ENCODE peak calls at places on chromosome 21, in ten cellular contexts. One of them, this sample, is unnamed.

GRCh38 chr21:18493420-18493819 is 89.8 kb upstream of the TMPRSS15 start:
- DNase-seq in heart right ventricle: no peak
- DNase-seq in A673: peak; percentile 28
- DNase-seq in kidney tubule cell: peak; percentile 67
- DNase-seq in effector memory CD4-positive, alpha-beta T cell: no peak
- DNase-seq in EL: no peak
- DNase-seq in cardiac muscle cell: no peak
- DNase-seq in KBM-7: no peak
- DNase-seq in iris pigment epithelial cell: peak; percentile 1
- DNase-seq in naive thymus-derived CD4-positive, alpha-beta T cell: no peak
- DNase-seq in this sample: no peak

GRCh38 chr21:42509239-42509638 is 4.4 kb upstream of the SLC37A1 start:
- DNase-seq in EL: no peak
- DNase-seq in cardiac muscle cell: no peak
- DNase-seq in A673: no peak
- DNase-seq in KBM-7: no peak
- DNase-seq in heart right ventricle: no peak
- DNase-seq in iris pigment epithelial cell: no peak
- DNase-seq in naive thymus-derived CD4-positive, alpha-beta T cell: no peak
- DNase-seq in kidney tubule cell: no peak
- DNase-seq in effector memory CD4-positive, alpha-beta T cell: no peak
- DNase-seq in this sample: no peak

GRCh38 chr21:35314896-35315582 is 265.9 kb upstream of the RUNX1 start:
- DNase-seq in heart right ventricle: no peak
- DNase-seq in effector memory CD4-positive, alpha-beta T cell: no peak
- DNase-seq in KBM-7: no peak
- DNase-seq in EL: no peak
- DNase-seq in cardiac muscle cell: peak; percentile 78
- DNase-seq in kidney tubule cell: no peak
- DNase-seq in A673: no peak
- DNase-seq in iris pigment epithelial cell: peak; percentile 39
- DNase-seq in naive thymus-derived CD4-positive, alpha-beta T cell: no peak
- DNase-seq in this sample: no peak

GRCh38 chr21:33492571-33492970 is 1.1 kb upstream of the DNAJC28 start:
- DNase-seq in iris pigment epithelial cell: peak; percentile 81
- DNase-seq in cardiac muscle cell: peak; percentile 85
- DNase-seq in EL: peak; percentile 31
- DNase-seq in KBM-7: no peak
- DNase-seq in heart right ventricle: no peak
- DNase-seq in A673: peak; percentile 14
- DNase-seq in naive thymus-derived CD4-positive, alpha-beta T cell: no peak
- DNase-seq in effector memory CD4-positive, alpha-beta T cell: no peak
- DNase-seq in kidney tubule cell: no peak
- DNase-seq in this sample: no peak

GRCh38 chr21:25560151-25560783 is 47.0 kb downstream of the MRPL39 start:
- DNase-seq in kidney tubule cell: no peak
- DNase-seq in effector memory CD4-positive, alpha-beta T cell: no peak
- DNase-seq in EL: peak; percentile 26
- DNase-seq in cardiac muscle cell: peak; percentile 17
- DNase-seq in KBM-7: peak; percentile 42
- DNase-seq in naive thymus-derived CD4-positive, alpha-beta T cell: no peak
- DNase-seq in heart right ventricle: no peak
- DNase-seq in iris pigment epithelial cell: peak; percentile 36
- DNase-seq in A673: peak; percentile 58
- DNase-seq in this sample: no peak

GRCh38 chr21:29771491-29772066 is 168.2 kb downstream of the GRIK1 start:
- DNase-seq in cardiac muscle cell: no peak
- DNase-seq in KBM-7: no peak
- DNase-seq in naive thymus-derived CD4-positive, alpha-beta T cell: no peak
- DNase-seq in A673: no peak
- DNase-seq in effector memory CD4-positive, alpha-beta T cell: no peak
- DNase-seq in EL: no peak
- DNase-seq in iris pigment epithelial cell: no peak
- DNase-seq in heart right ventricle: no peak
- DNase-seq in kidney tubule cell: peak; percentile 82
- DNase-seq in this sample: no peak

GRCh38 chr21:27572681-27573080 is 605.8 kb upstream of the ADAMTS5 start:
- DNase-seq in cardiac muscle cell: no peak
- DNase-seq in kidney tubule cell: peak; percentile 98
- DNase-seq in heart right ventricle: no peak
- DNase-seq in EL: peak; percentile 93
- DNase-seq in naive thymus-derived CD4-positive, alpha-beta T cell: no peak
- DNase-seq in A673: no peak
- DNase-seq in effector memory CD4-positive, alpha-beta T cell: no peak
- DNase-seq in KBM-7: no peak
- DNase-seq in iris pigment epithelial cell: peak; percentile 86
- DNase-seq in this sample: no peak

GRCh38 chr21:43367296-43367695 is 59.6 kb downstream of the SIK1 start:
- DNase-seq in A673: no peak
- DNase-seq in effector memory CD4-positive, alpha-beta T cell: no peak
- DNase-seq in naive thymus-derived CD4-positive, alpha-beta T cell: no peak
- DNase-seq in KBM-7: no peak
- DNase-seq in cardiac muscle cell: no peak
- DNase-seq in kidney tubule cell: no peak
- DNase-seq in iris pigment epithelial cell: no peak
- DNase-seq in EL: no peak
- DNase-seq in heart right ventricle: peak; percentile 22
- DNase-seq in this sample: no peak

GRCh38 chr21:29725025-29725736 is 214.6 kb downstream of the GRIK1 start:
- DNase-seq in kidney tubule cell: no peak
- DNase-seq in A673: no peak
- DNase-seq in cardiac muscle cell: no peak
- DNase-seq in EL: no peak
- DNase-seq in naive thymus-derived CD4-positive, alpha-beta T cell: no peak
- DNase-seq in iris pigment epithelial cell: no peak
- DNase-seq in KBM-7: no peak
- DNase-seq in effector memory CD4-positive, alpha-beta T cell: no peak
- DNase-seq in heart right ventricle: no peak
- DNase-seq in this sample: no peak

GRCh38 chr21:35942211-35943144 is 117.8 kb downstream of the SETD4 start:
- DNase-seq in A673: no peak
- DNase-seq in KBM-7: peak; percentile 57
- DNase-seq in heart right ventricle: no peak
- DNase-seq in effector memory CD4-positive, alpha-beta T cell: no peak
- DNase-seq in iris pigment epithelial cell: no peak
- DNase-seq in kidney tubule cell: no peak
- DNase-seq in EL: no peak
- DNase-seq in naive thymus-derived CD4-positive, alpha-beta T cell: no peak
- DNase-seq in cardiac muscle cell: no peak
- DNase-seq in this sample: no peak

GRCh38 chr21:42056996-42057689 is 14.0 kb upstream of the UMODL1 start:
- DNase-seq in A673: no peak
- DNase-seq in EL: peak; percentile 81
- DNase-seq in naive thymus-derived CD4-positive, alpha-beta T cell: no peak
- DNase-seq in KBM-7: no peak
- DNase-seq in iris pigment epithelial cell: peak; percentile 15
- DNase-seq in kidney tubule cell: peak; percentile 47
- DNase-seq in effector memory CD4-positive, alpha-beta T cell: no peak
- DNase-seq in heart right ventricle: no peak
- DNase-seq in cardiac muscle cell: peak; percentile 70
- DNase-seq in this sample: no peak

GRCh38 chr21:42649122-42650032 is 4.0 kb upstream of the PDE9A start:
- DNase-seq in naive thymus-derived CD4-positive, alpha-beta T cell: no peak
- DNase-seq in A673: no peak
- DNase-seq in iris pigment epithelial cell: no peak
- DNase-seq in kidney tubule cell: no peak
- DNase-seq in EL: no peak
- DNase-seq in heart right ventricle: no peak
- DNase-seq in KBM-7: no peak
- DNase-seq in effector memory CD4-positive, alpha-beta T cell: no peak
- DNase-seq in cardiac muscle cell: no peak
- DNase-seq in this sample: no peak

GRCh38 chr21:32977216-32977615 is 48.5 kb upstream of the OLIG2 start:
- DNase-seq in effector memory CD4-positive, alpha-beta T cell: no peak
- DNase-seq in kidney tubule cell: no peak
- DNase-seq in A673: no peak
- DNase-seq in heart right ventricle: no peak
- DNase-seq in naive thymus-derived CD4-positive, alpha-beta T cell: no peak
- DNase-seq in KBM-7: no peak
- DNase-seq in cardiac muscle cell: no peak
- DNase-seq in iris pigment epithelial cell: no peak
- DNase-seq in EL: no peak
- DNase-seq in this sample: no peak

GRCh38 chr21:46110499-46111192 is 12.7 kb downstream of the COL6A2 start:
- DNase-seq in naive thymus-derived CD4-positive, alpha-beta T cell: no peak
- DNase-seq in cardiac muscle cell: no peak
- DNase-seq in kidney tubule cell: no peak
- DNase-seq in EL: no peak
- DNase-seq in heart right ventricle: peak; percentile 76
- DNase-seq in KBM-7: no peak
- DNase-seq in iris pigment epithelial cell: no peak
- DNase-seq in A673: no peak
- DNase-seq in effector memory CD4-positive, alpha-beta T cell: no peak
- DNase-seq in this sample: no peak

GRCh38 chr21:37877171-37877570 is 39.1 kb downstream of the KCNJ6 start:
- DNase-seq in effector memory CD4-positive, alpha-beta T cell: no peak
- DNase-seq in KBM-7: no peak
- DNase-seq in cardiac muscle cell: peak; percentile 53
- DNase-seq in iris pigment epithelial cell: peak; percentile 72
- DNase-seq in naive thymus-derived CD4-positive, alpha-beta T cell: no peak
- DNase-seq in A673: no peak
- DNase-seq in heart right ventricle: no peak
- DNase-seq in EL: peak; percentile 50
- DNase-seq in kidney tubule cell: peak; percentile 69
- DNase-seq in this sample: no peak

GRCh38 chr21:45303111-45303615 is 15.5 kb upstream of the POFUT2 start:
- DNase-seq in EL: no peak
- DNase-seq in cardiac muscle cell: no peak
- DNase-seq in naive thymus-derived CD4-positive, alpha-beta T cell: no peak
- DNase-seq in effector memory CD4-positive, alpha-beta T cell: no peak
- DNase-seq in heart right ventricle: peak; percentile 20
- DNase-seq in A673: no peak
- DNase-seq in kidney tubule cell: no peak
- DNase-seq in KBM-7: no peak
- DNase-seq in iris pigment epithelial cell: no peak
- DNase-seq in this sample: no peak

GRCh38 chr21:34179204-34179935 is 106.0 kb downstream of the MRPS6 start:
- DNase-seq in naive thymus-derived CD4-positive, alpha-beta T cell: no peak
- DNase-seq in EL: no peak
- DNase-seq in KBM-7: no peak
- DNase-seq in iris pigment epithelial cell: no peak
- DNase-seq in A673: no peak
- DNase-seq in heart right ventricle: no peak
- DNase-seq in kidney tubule cell: no peak
- DNase-seq in cardiac muscle cell: no peak
- DNase-seq in effector memory CD4-positive, alpha-beta T cell: no peak
- DNase-seq in this sample: no peak

GRCh38 chr21:41143596-41144325 is 24.2 kb upstream of the BACE2 start:
- DNase-seq in KBM-7: no peak
- DNase-seq in kidney tubule cell: no peak
- DNase-seq in A673: no peak
- DNase-seq in effector memory CD4-positive, alpha-beta T cell: no peak
- DNase-seq in heart right ventricle: no peak
- DNase-seq in cardiac muscle cell: no peak
- DNase-seq in iris pigment epithelial cell: no peak
- DNase-seq in naive thymus-derived CD4-positive, alpha-beta T cell: no peak
- DNase-seq in EL: no peak
- DNase-seq in this sample: no peak

GRCh38 chr21:46196733-46197132 is 12.5 kb upstream of the SPATC1L start:
- DNase-seq in iris pigment epithelial cell: no peak
- DNase-seq in heart right ventricle: no peak
- DNase-seq in kidney tubule cell: no peak
- DNase-seq in KBM-7: no peak
- DNase-seq in A673: no peak
- DNase-seq in naive thymus-derived CD4-positive, alpha-beta T cell: no peak
- DNase-seq in effector memory CD4-positive, alpha-beta T cell: no peak
- DNase-seq in cardiac muscle cell: no peak
- DNase-seq in EL: no peak
- DNase-seq in this sample: no peak

GRCh38 chr21:44432841-44433790 is 22.2 kb upstream of the LRRC3 start:
- DNase-seq in A673: no peak
- DNase-seq in effector memory CD4-positive, alpha-beta T cell: no peak
- DNase-seq in kidney tubule cell: no peak
- DNase-seq in naive thymus-derived CD4-positive, alpha-beta T cell: no peak
- DNase-seq in heart right ventricle: no peak
- DNase-seq in iris pigment epithelial cell: no peak
- DNase-seq in cardiac muscle cell: no peak
- DNase-seq in EL: no peak
- DNase-seq in KBM-7: no peak
- DNase-seq in this sample: no peak

GRCh38 chr21:26119906-26120305 is 50.7 kb downstream of the APP start:
- DNase-seq in heart right ventricle: no peak
- DNase-seq in naive thymus-derived CD4-positive, alpha-beta T cell: no peak
- DNase-seq in kidney tubule cell: no peak
- DNase-seq in EL: no peak
- DNase-seq in cardiac muscle cell: no peak
- DNase-seq in iris pigment epithelial cell: no peak
- DNase-seq in effector memory CD4-positive, alpha-beta T cell: no peak
- DNase-seq in A673: no peak
- DNase-seq in KBM-7: no peak
- DNase-seq in this sample: no peak

GRCh38 chr21:25214676-25215075 is 392.6 kb downstream of the MRPL39 start:
- DNase-seq in KBM-7: no peak
- DNase-seq in cardiac muscle cell: no peak
- DNase-seq in effector memory CD4-positive, alpha-beta T cell: no peak
- DNase-seq in A673: no peak
- DNase-seq in iris pigment epithelial cell: no peak
- DNase-seq in naive thymus-derived CD4-positive, alpha-beta T cell: no peak
- DNase-seq in EL: no peak
- DNase-seq in kidney tubule cell: no peak
- DNase-seq in heart right ventricle: no peak
- DNase-seq in this sample: no peak

GRCh38 chr21:14687277-14687642 is 141.1 kb upstream of the SAMSN1 start:
- DNase-seq in EL: no peak
- DNase-seq in A673: no peak
- DNase-seq in KBM-7: peak; percentile 32
- DNase-seq in cardiac muscle cell: no peak
- DNase-seq in naive thymus-derived CD4-positive, alpha-beta T cell: no peak
- DNase-seq in effector memory CD4-positive, alpha-beta T cell: no peak
- DNase-seq in heart right ventricle: no peak
- DNase-seq in kidney tubule cell: peak; percentile 20
- DNase-seq in iris pigment epithelial cell: peak; percentile 1
- DNase-seq in this sample: no peak

GRCh38 chr21:34351786-34352241 is 12.0 kb upstream of the KCNE2 start:
- DNase-seq in A673: peak; percentile 56
- DNase-seq in naive thymus-derived CD4-positive, alpha-beta T cell: no peak
- DNase-seq in heart right ventricle: peak; percentile 34
- DNase-seq in effector memory CD4-positive, alpha-beta T cell: no peak
- DNase-seq in KBM-7: peak; percentile 82
- DNase-seq in kidney tubule cell: peak; percentile 52
- DNase-seq in iris pigment epithelial cell: peak; percentile 23
- DNase-seq in cardiac muscle cell: peak; percentile 40
- DNase-seq in EL: peak; percentile 31
- DNase-seq in this sample: peak; percentile 79

GRCh38 chr21:14382486-14382834 is 486 bp downstream of the HSPA13 start:
- DNase-seq in KBM-7: no peak
- DNase-seq in effector memory CD4-positive, alpha-beta T cell: no peak
- DNase-seq in cardiac muscle cell: peak; percentile 44
- DNase-seq in heart right ventricle: no peak
- DNase-seq in A673: peak; percentile 43
- DNase-seq in naive thymus-derived CD4-positive, alpha-beta T cell: no peak
- DNase-seq in EL: no peak
- DNase-seq in kidney tubule cell: no peak
- DNase-seq in iris pigment epithelial cell: peak; percentile 20
- DNase-seq in this sample: no peak

GRCh38 chr21:42353623-42354022 is 2.8 kb upstream of the TFF2 start:
- DNase-seq in effector memory CD4-positive, alpha-beta T cell: no peak
- DNase-seq in KBM-7: no peak
- DNase-seq in A673: no peak
- DNase-seq in kidney tubule cell: no peak
- DNase-seq in cardiac muscle cell: no peak
- DNase-seq in iris pigment epithelial cell: no peak
- DNase-seq in heart right ventricle: no peak
- DNase-seq in EL: no peak
- DNase-seq in naive thymus-derived CD4-positive, alpha-beta T cell: no peak
- DNase-seq in this sample: no peak

GRCh38 chr21:38505654-38506523 is 7.6 kb upstream of the ERG start:
- DNase-seq in effector memory CD4-positive, alpha-beta T cell: no peak
- DNase-seq in iris pigment epithelial cell: peak; percentile 81
- DNase-seq in KBM-7: peak; percentile 80
- DNase-seq in kidney tubule cell: peak; percentile 65
- DNase-seq in naive thymus-derived CD4-positive, alpha-beta T cell: no peak
- DNase-seq in EL: peak; percentile 64
- DNase-seq in A673: peak; percentile 68
- DNase-seq in cardiac muscle cell: peak; percentile 85
- DNase-seq in heart right ventricle: no peak
- DNase-seq in this sample: peak; percentile 78

GRCh38 chr21:42653492-42654061 is at the start of gene PDE9A:
- DNase-seq in kidney tubule cell: no peak
- DNase-seq in heart right ventricle: peak; percentile 36
- DNase-seq in A673: peak; percentile 68
- DNase-seq in effector memory CD4-positive, alpha-beta T cell: no peak
- DNase-seq in naive thymus-derived CD4-positive, alpha-beta T cell: peak; percentile 29
- DNase-seq in iris pigment epithelial cell: no peak
- DNase-seq in cardiac muscle cell: no peak
- DNase-seq in KBM-7: no peak
- DNase-seq in EL: no peak
- DNase-seq in this sample: peak; percentile 75